ENCODE peak calls at places on chromosome 17, in four cellular contexts. D is body of pancreas; B is adrenal gland; Y is CD8-positive, alpha-beta T cell. P is an unnamed sample.

GRCh38 chr17:41464682-41465081 is 2.5 kb downstream of the KRT32 start:
- DNase-seq in Y (no peak), D (peak; percentile 40), B (peak; percentile 33), P (peak; percentile 85)

GRCh38 chr17:72717676-72718075 is 374.8 kb downstream of the SLC39A11 start:
- DNase-seq in Y (no peak), D (no peak), B (no peak), P (no peak)

GRCh38 chr17:35743911-35744328 is 9.1 kb downstream of the GAS2L2 start:
- DNase-seq in B (peak; percentile 57), Y (no peak), D (no peak), P (no peak)

GRCh38 chr17:43142153-43142552 is 17.0 kb upstream of the BRCA1 start:
- DNase-seq in D (peak; percentile 22), B (no peak), Y (no peak), P (no peak)

GRCh38 chr17:77887464-77888241 is 70.8 kb upstream of the TNRC6C start:
- DNase-seq in Y (peak; percentile 76), D (peak; percentile 78), B (peak; percentile 83), P (peak; percentile 80)

GRCh38 chr17:52030096-52030495 is 128.4 kb downstream of the CA10 start:
- DNase-seq in B (no peak), Y (no peak), D (no peak), P (no peak)

GRCh38 chr17:42387221-42387657 is 1.0 kb downstream of the STAT3 start:
- DNase-seq in Y (no peak), B (peak; percentile 54), D (no peak), P (no peak)

GRCh38 chr17:43905985-43906852 is 1.1 kb downstream of the MPP2 start:
- DNase-seq in D (peak; percentile 74), B (peak; percentile 36), Y (no peak), P (peak; percentile 80)

GRCh38 chr17:65737451-65737850 is 176.0 kb upstream of the AXIN2 start:
- DNase-seq in D (no peak), B (no peak), Y (no peak), P (no peak)

GRCh38 chr17:40564195-40564882 is 933 bp downstream of the CCR7 start:
- DNase-seq in D (no peak), Y (no peak), B (no peak), P (no peak)

GRCh38 chr17:74393323-74393942 is 26.1 kb downstream of the GPR142 start:
- DNase-seq in Y (no peak), B (peak; percentile 47), D (no peak), P (no peak)

GRCh38 chr17:49045376-49045775 is 48.2 kb downstream of the IGF2BP1 start:
- DNase-seq in Y (no peak), D (no peak), B (no peak), P (no peak)

GRCh38 chr17:20026960-20027359 is 17.8 kb downstream of the SPECC1 start:
- DNase-seq in Y (no peak), D (no peak), B (no peak), P (no peak)

GRCh38 chr17:65393514-65393913 is 167.9 kb downstream of the AXIN2 start:
- DNase-seq in Y (no peak), D (no peak), B (no peak), P (no peak)

GRCh38 chr17:78356163-78356713 is 3.6 kb downstream of the SOCS3 start:
- DNase-seq in B (peak; percentile 77), D (no peak), Y (peak; percentile 72), P (no peak)

DNA sequence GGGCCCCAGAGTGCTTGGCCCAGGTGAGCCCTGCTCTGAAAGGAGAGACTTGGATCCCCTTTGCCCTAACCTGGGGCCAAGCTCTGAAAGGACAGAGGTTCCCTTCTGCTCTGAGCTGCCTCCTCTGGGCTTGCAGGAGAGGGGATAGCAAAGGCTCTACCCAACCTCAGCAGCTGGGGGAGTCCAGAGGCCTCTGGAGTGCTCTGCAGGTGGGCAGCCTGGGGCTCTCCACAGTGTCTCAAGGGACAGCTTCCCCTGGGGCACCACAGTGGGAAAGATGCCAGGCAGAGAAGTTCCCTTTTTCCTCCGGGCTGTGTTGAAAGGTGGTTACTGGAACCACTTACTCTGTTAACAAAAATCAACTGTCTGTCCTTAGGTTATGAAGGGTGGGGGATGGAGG is 48.2 kb upstream of the MGAT5B start:
- DNase-seq in B (no peak), Y (no peak), D (no peak), P (no peak)
- H3K9me3 ChIP-seq in B (no peaks in the 10 kb centered on the region), Y (no peaks in the 10 kb centered on the region), D (no peaks in the 10 kb centered on the region), P (no peaks in the 10 kb centered on the region)

DNA sequence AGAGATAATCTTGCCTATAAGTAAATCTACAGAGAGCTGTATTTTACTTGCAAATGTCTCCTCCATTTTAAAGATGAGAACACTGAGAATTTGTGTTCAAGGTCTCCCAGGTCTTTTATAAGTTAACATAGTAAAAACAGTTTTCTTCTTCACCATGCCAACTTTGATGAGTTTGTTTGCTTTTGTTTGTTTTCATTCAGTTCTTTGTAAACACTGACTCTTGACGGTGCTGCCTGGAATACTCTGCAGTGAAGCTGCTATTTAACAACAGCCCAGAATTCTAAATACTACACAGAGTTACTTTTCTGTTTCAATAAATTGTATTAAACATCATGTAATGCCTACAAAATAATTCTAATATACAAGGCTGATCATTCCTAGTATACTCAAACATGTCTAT is 41.4 kb upstream of the PITPNM3 start:
- DNase-seq in D (no peak), Y (no peak), B (no peak), P (no peak)
- TF ChIP-seq CTCF in D (no peak), Y (no peak), B (no peak), P (no peak)

GRCh38 chr17:61698244-61698643 is 107.2 kb upstream of the NACA2 start:
- DNase-seq in D (no peak), B (no peak), Y (no peak), P (no peak)
- H3K9me3 ChIP-seq in D (peaks cover 18% of the 10 kb centered on the region), B (peaks cover 23% of the 10 kb centered on the region), Y (peaks cover 24% of the 10 kb centered on the region), P (peaks cover 66% of the 10 kb centered on the region)

GRCh38 chr17:5055543-5055942 is 20.3 kb upstream of the SLC52A1 start:
- DNase-seq in Y (no peak), B (no peak), D (no peak), P (no peak)
- TF ChIP-seq CTCF in Y (no peak), B (no peak), D (no peak), P (no peak)

GRCh38 chr17:17423656-17424055 is 53.1 kb upstream of the MED9 start:
- DNase-seq in D (no peak), Y (no peak), B (no peak), P (no peak)

GRCh38 chr17:17425005-17425404 is 51.8 kb upstream of the MED9 start:
- DNase-seq in D (no peak), Y (no peak), B (no peak), P (no peak)

GRCh38 chr17:17425591-17425990 is 51.2 kb upstream of the MED9 start:
- DNase-seq in Y (no peak), D (no peak), B (no peak), P (no peak)

GRCh38 chr17:17424552-17424951 is 52.2 kb upstream of the MED9 start:
- DNase-seq in Y (no peak), B (no peak), D (no peak), P (no peak)

DNA sequence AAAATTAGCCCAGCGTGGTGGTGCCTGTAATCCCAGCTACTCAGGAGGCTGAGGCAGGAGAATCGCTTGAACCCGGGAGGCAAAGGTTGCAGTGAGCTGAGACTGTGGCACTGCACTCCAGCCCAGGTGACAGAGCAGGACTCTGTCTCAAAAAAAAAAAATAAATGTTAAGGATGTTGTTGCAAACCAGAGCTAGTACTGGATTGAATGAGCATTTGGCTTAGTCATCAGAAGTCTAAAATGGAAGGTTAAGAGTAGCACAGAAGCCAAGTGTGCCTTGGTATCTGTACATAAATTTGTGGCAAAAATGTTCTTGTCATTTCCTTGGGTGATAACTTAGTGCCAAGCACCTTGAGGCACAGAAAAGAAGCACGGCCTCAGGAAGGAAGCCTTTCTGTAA is 50.6 kb upstream of the MED9 start:
- DNase-seq in B (no peak), Y (no peak), D (no peak), P (no peak)
- H3K9me3 ChIP-seq in B (no peaks in the 10 kb centered on the region), Y (peaks cover 7% of the 10 kb centered on the region), D (peaks cover 6% of the 10 kb centered on the region), P (no peaks in the 10 kb centered on the region)

DNA sequence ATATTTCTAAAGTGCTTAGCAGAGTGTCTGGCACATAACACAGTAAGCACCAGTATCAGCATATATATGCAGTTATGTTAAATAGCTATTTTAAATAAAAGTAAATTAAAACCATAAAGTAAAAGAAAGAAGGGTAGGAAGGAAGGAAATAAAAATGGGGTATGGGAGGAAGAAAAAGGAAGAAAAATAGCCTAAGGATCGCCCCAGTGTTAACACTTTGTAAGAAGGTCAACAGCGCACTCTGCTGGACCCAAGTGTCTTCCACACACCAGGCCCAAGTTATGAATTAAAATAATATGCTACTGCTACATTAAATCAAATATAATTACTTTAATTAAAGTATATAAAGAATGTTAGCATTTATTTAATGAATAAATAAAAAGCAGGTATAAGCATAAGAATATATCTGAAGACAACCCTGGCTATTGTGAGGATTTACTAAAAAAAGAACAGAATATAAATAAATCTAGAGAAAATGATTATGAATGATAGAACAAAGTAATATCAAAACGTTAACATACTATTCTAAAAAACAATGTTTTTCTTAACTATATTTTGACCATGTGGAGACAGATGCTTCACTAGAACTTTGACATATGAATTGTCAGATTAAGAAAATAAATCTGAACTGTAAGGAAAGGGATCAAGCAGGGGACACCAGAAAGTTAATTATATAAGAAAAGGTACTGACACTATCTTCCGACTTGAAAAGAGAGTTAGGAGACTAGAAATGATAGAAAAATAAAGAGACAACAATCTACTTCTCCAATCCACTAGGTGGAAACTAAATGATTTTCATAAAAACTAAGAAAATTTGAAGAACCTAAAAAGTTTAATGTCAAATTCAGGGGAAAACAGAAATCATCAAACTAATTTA is 25.9 kb downstream of the BRIP1 start:
- DNase-seq in Y (peak; percentile 11), D (peak; percentile 54), B (peak; percentile 68), P (peak; percentile 30)
- TF ChIP-seq CTCF in Y (peak; percentile 77), D (peak; percentile 87), B (peak; percentile 49), P (peak; percentile 57)

P was measured in heart left ventricle.